ENCODE peak calls at places on chromosomes 13 and 19, in eight cellular contexts. J, U, R, F, Y, V, I and O are unnamed samples.

GRCh38 chr13:30113531-30113930 is 193.8 kb downstream of the KATNAL1 start:
- DNase-seq in J (no peak), U (no peak), R (no peak), F (no peak), Y (peak), V (no peak), I (no peak), O (no peak)

GRCh38 chr13:43666403-43666802 is 120.4 kb downstream of the ENOX1 start:
- DNase-seq in J (no peak), U (no peak), R (no peak), F (no peak), Y (peak), V (no peak), I (no peak), O (no peak)

GRCh38 chr19:22026687-22027086 is 15.9 kb upstream of the ZNF208 start:
- DNase-seq in J (no peak), U (no peak), R (no peak), F (no peak), Y (no peak), V (no peak), I (no peak), O (no peak)

GRCh38 chr13:39616087-39616694 is 13.2 kb upstream of the LHFPL6 start:
- DNase-seq in J (no peak), U (peak), R (no peak), F (peak), Y (peak), V (peak), I (peak), O (no peak)

GRCh38 chr19:31325342-31325741 is 23.9 kb downstream of the TSHZ3 start:
- DNase-seq in J (no peak), U (no peak), R (no peak), F (no peak), Y (no peak), V (no peak), I (no peak), O (no peak)

GRCh38 chr13:44825951-44826350 is 163.3 kb downstream of the NUFIP1 start:
- DNase-seq in J (no peak), U (no peak), R (no peak), F (no peak), Y (no peak), V (no peak), I (no peak), O (no peak)

GRCh38 chr19:30556230-30556711 is 184.1 kb downstream of the ZNF536 start:
- DNase-seq in J (no peak), U (no peak), R (no peak), F (no peak), Y (no peak), V (no peak), I (no peak), O (no peak)

GRCh38 chr13:110197041-110197440 is 109.9 kb downstream of the COL4A1 start:
- DNase-seq in J (no peak), U (no peak), R (no peak), F (no peak), Y (no peak), V (no peak), I (no peak), O (no peak)

GRCh38 chr19:9584073-9584833 is at the start of gene ZNF121:
- DNase-seq in J (peak), U (peak), R (peak), F (peak), Y (peak), V (peak), I (peak), O (peak)

GRCh38 chr13:113299951-113300350 is 2.9 kb downstream of the LAMP1 start:
- DNase-seq in J (no peak), U (peak), R (no peak), F (no peak), Y (no peak), V (no peak), I (peak), O (no peak)

GRCh38 chr13:114099918-114100445 is 32.4 kb downstream of the RASA3 start:
- DNase-seq in J (peak), U (no peak), R (no peak), F (no peak), Y (no peak), V (no peak), I (no peak), O (peak)

GRCh38 chr19:52942371-52943133 is 19.3 kb upstream of the ZNF888 start:
- DNase-seq in J (peak), U (peak), R (peak), F (peak), Y (peak), V (peak), I (peak), O (peak)

GRCh38 chr13:50167224-50167947 is 152.1 kb downstream of the KCNRG start:
- DNase-seq in J (no peak), U (peak), R (no peak), F (no peak), Y (no peak), V (no peak), I (peak), O (no peak)

GRCh38 chr19:8017808-8018207 is 12.4 kb upstream of the ELAVL1 start:
- DNase-seq in J (no peak), U (peak), R (no peak), F (no peak), Y (peak), V (no peak), I (peak), O (peak)

GRCh38 chr13:63636231-63636993 is 2220.8 kb upstream of the PCDH20 start:
- DNase-seq in J (no peak), U (no peak), R (no peak), F (no peak), Y (no peak), V (no peak), I (peak), O (no peak)

GRCh38 chr13:112647256-112647655 is 42.6 kb upstream of the ATP11A start:
- DNase-seq in J (no peak), U (no peak), R (no peak), F (no peak), Y (no peak), V (no peak), I (no peak), O (no peak)

GRCh38 chr13:113862766-113863510 is 938 bp downstream of the GAS6 start:
- DNase-seq in J (peak), U (peak), R (no peak), F (peak), Y (peak), V (peak), I (peak), O (peak)

GRCh38 chr13:72782717-72783116 is 784 bp downstream of the PIBF1 start:
- DNase-seq in J (no peak), U (no peak), R (no peak), F (no peak), Y (no peak), V (no peak), I (peak), O (no peak)

GRCh38 chr13:110912651-110913051 is 2.2 kb downstream of the ANKRD10 start:
- DNase-seq in J (no peak), U (no peak), R (no peak), F (no peak), Y (no peak), V (no peak), I (peak), O (no peak)

GRCh38 chr13:97834255-97834654 is 119.2 kb upstream of the IPO5 start:
- DNase-seq in J (no peak), U (no peak), R (no peak), F (no peak), Y (no peak), V (no peak), I (no peak), O (no peak)

GRCh38 chr13:59061621-59062020 is 1102.1 kb downstream of the DIAPH3 start:
- DNase-seq in J (no peak), U (no peak), R (no peak), F (no peak), Y (no peak), V (no peak), I (no peak), O (no peak)

GRCh38 chr13:40970803-40971202 is 48.3 kb downstream of the ELF1 start:
- DNase-seq in J (no peak), U (no peak), R (no peak), F (no peak), Y (no peak), V (no peak), I (no peak), O (no peak)

GRCh38 chr19:14343286-14343685 is 38.0 kb upstream of the ADGRE5 start:
- DNase-seq in J (no peak), U (no peak), R (no peak), F (no peak), Y (no peak), V (no peak), I (no peak), O (no peak)

GRCh38 chr13:64223016-64223415 is 2807.4 kb upstream of the PCDH20 start:
- DNase-seq in J (no peak), U (no peak), R (no peak), F (no peak), Y (no peak), V (no peak), I (no peak), O (no peak)

GRCh38 chr19:53868091-53868891 is 608 bp downstream of the MYADM start:
- DNase-seq in J (no peak), U (no peak), R (peak), F (peak), Y (peak), V (peak), I (no peak), O (peak)

GRCh38 chr19:10238172-10238783 is 7.1 kb upstream of the S1PR2 start:
- DNase-seq in J (no peak), U (no peak), R (peak), F (peak), Y (peak), V (no peak), I (peak), O (no peak)

GRCh38 chr13:112835344-112835743 is 133.7 kb upstream of the MCF2L start:
- DNase-seq in J (no peak), U (no peak), R (no peak), F (no peak), Y (no peak), V (no peak), I (no peak), O (no peak)

GRCh38 chr13:48594080-48594815 is 59.5 kb upstream of the CYSLTR2 start:
- DNase-seq in J (no peak), U (no peak), R (peak), F (no peak), Y (no peak), V (no peak), I (peak), O (no peak)

GRCh38 chr19:1767464-1767933 is 14.2 kb downstream of the ONECUT3 start:
- DNase-seq in J (no peak), U (peak), R (peak), F (peak), Y (peak), V (peak), I (peak), O (peak)

GRCh38 chr13:110445722-110446569 is 115.6 kb downstream of the RAB20 start:
- DNase-seq in J (no peak), U (no peak), R (no peak), F (no peak), Y (no peak), V (no peak), I (peak), O (no peak)

GRCh38 chr19:11482384-11483050 is 1.7 kb upstream of the ELAVL3 start:
- DNase-seq in J (peak), U (peak), R (peak), F (peak), Y (peak), V (peak), I (peak), O (peak)

GRCh38 chr19:40596608-40597328 is 4.4 kb upstream of the LTBP4 start:
- DNase-seq in J (no peak), U (no peak), R (peak), F (peak), Y (peak), V (peak), I (no peak), O (no peak)

GRCh38 chr19:18700501-18701249 is 17.2 kb downstream of the CRTC1 start:
- DNase-seq in J (no peak), U (peak), R (peak), F (peak), Y (peak), V (peak), I (peak), O (peak)

GRCh38 chr19:35211545-35212230 is 16.9 kb downstream of the FAM187B start:
- DNase-seq in J (no peak), U (no peak), R (no peak), F (peak), Y (peak), V (peak), I (no peak), O (peak)

GRCh38 chr19:41795031-41795461 is 1.3 kb upstream of the CEACAM3 start:
- DNase-seq in J (no peak), U (peak), R (peak), F (peak), Y (peak), V (peak), I (peak), O (peak)

GRCh38 chr13:113941571-113942191 is 32.2 kb downstream of the C13orf46 start:
- DNase-seq in J (no peak), U (no peak), R (no peak), F (no peak), Y (no peak), V (no peak), I (no peak), O (no peak)

GRCh38 chr13:110309159-110309476 is 2.0 kb downstream of the COL4A2 start:
- DNase-seq in J (no peak), U (no peak), R (no peak), F (no peak), Y (no peak), V (no peak), I (no peak), O (no peak)

DNA sequence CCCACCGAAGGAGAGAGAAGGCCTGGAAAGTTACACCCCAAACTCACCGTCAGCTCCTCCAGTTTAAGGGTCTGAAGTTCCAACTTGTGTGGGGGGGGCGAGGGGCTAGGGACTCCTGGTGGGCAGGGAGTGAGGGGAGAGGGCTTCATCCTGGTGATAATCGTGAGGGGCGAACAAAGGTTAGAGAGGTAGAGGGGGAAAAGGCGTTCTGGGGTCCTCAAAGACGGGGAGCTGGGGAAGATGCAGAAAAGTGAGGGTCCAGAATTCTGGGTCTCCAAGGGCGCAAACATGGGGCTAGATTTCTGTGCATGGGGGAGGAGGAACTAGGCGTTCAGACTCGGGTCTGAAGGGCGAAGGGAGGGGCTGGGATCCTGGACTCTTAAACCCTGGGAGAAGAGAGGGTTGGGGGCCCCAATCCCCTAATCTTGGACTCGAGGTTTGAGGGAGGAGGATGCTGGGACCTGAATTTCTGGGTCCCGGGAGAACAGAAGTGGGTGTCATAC is 4.7 kb downstream of the MAMSTR start:
- DNase-seq in J (no peak), U (no peak), R (no peak), F (no peak), Y (peak), V (no peak), I (no peak), O (no peak)
- TF ChIP-seq CTCF in J (no peak), U (no peak), R (no peak), F (no peak), Y (no peak), V (no peak), I (no peak), O (no peak)

GRCh38 chr19:46402725-46403124 is 10.6 kb downstream of the CCDC8 start:
- DNase-seq in J (no peak), U (no peak), R (no peak), F (no peak), Y (no peak), V (no peak), I (no peak), O (no peak)

GRCh38 chr19:46407891-46408426 is 5.4 kb downstream of the CCDC8 start:
- DNase-seq in J (no peak), U (no peak), R (no peak), F (no peak), Y (no peak), V (no peak), I (no peak), O (no peak)

GRCh38 chr19:46408611-46409039 is 4.7 kb downstream of the CCDC8 start:
- DNase-seq in J (peak), U (no peak), R (peak), F (peak), Y (peak), V (peak), I (no peak), O (no peak)

GRCh38 chr19:46404039-46404883 is 9.1 kb downstream of the CCDC8 start:
- DNase-seq in J (no peak), U (no peak), R (peak), F (peak), Y (peak), V (no peak), I (no peak), O (no peak)

GRCh38 chr19:46404884-46405658 is 8.3 kb downstream of the CCDC8 start:
- DNase-seq in J (no peak), U (no peak), R (no peak), F (no peak), Y (no peak), V (no peak), I (no peak), O (no peak)
- TF ChIP-seq CTCF in J (no peak), U (no peak), R (no peak), F (no peak), Y (no peak), V (no peak), I (no peak), O (no peak)

DNA sequence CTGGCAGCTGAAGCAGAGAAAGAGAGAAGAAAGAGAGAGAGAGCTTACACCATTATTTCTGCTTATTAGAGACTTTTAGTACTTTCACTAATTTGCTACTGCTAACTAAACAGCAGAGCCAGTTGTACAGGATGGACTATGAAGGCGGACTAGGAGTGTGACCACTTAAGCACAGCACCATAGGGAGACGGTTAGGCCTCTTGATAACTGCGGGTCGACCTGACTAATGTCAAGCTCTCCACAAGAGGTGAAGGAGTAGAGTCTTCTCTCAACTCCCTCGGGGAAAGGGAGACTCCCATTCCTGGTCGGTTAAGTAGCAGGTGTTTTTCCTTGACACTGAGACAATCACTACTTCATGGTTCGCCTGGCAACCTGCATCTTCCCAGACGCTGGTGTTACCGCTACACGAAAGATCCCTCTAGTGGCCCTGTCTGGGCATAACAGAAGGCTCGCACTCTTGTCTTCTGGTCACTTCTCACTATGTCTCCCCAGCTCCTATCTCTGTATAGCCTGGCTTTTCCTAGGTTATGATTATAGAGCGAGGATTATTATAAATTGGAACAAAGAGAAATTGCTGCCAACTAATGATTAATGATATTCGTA is 5.3 kb upstream of the PSG7 start:
- DNase-seq in J (no peak), U (no peak), R (no peak), F (no peak), Y (no peak), V (no peak), I (peak), O (no peak)
- TF ChIP-seq CTCF in J (no peak), U (peak), R (no peak), F (no peak), Y (no peak), V (peak), I (peak), O (no peak)

GRCh38 chr13:75691183-75691582 is 55.1 kb downstream of the LMO7 start:
- DNase-seq in J (no peak), U (no peak), R (no peak), F (no peak), Y (no peak), V (no peak), I (no peak), O (no peak)

GRCh38 chr13:75689686-75690085 is 53.6 kb downstream of the LMO7 start:
- DNase-seq in J (no peak), U (no peak), R (no peak), F (no peak), Y (no peak), V (no peak), I (no peak), O (no peak)

GRCh38 chr13:75693227-75693626 is 57.1 kb downstream of the LMO7 start:
- DNase-seq in J (no peak), U (no peak), R (no peak), F (no peak), Y (no peak), V (no peak), I (no peak), O (no peak)

GRCh38 chr13:75685239-75685697 is 49.1 kb downstream of the LMO7 start:
- DNase-seq in J (no peak), U (no peak), R (no peak), F (no peak), Y (no peak), V (no peak), I (no peak), O (no peak)

DNA sequence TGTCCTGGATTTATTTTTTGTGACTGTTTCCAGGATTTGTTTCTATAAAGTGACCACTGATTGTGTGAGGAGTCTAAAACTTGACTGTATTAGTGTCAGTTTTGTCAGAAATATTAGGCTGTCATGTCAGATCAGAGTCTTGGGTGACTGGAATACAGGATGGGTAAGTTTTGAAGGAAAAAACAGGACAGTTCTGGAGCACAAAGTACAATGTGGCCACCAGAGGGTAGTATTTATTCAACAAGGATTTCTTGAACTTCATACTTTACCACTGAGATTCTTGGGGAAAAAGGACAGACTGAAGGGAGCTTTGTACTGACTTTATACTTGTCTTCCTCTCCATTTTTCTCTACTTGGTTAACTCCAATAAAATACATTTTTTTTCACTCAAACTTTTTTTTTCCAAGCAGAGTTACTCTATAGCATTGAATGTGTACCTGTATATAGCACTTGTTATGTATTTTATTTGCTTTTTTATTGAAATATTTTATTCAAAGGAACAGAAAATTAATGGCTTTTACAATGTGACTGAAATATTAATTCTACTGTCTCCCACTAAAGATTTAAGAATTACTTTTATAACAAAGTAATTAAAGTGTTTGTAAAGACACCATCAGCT is 51.1 kb downstream of the LMO7 start:
- DNase-seq in J (no peak), U (no peak), R (no peak), F (no peak), Y (no peak), V (no peak), I (no peak), O (no peak)
- TF ChIP-seq CTCF in J (no peak), U (peak), R (peak), F (no peak), Y (peak), V (peak), I (peak), O (no peak)

DNA sequence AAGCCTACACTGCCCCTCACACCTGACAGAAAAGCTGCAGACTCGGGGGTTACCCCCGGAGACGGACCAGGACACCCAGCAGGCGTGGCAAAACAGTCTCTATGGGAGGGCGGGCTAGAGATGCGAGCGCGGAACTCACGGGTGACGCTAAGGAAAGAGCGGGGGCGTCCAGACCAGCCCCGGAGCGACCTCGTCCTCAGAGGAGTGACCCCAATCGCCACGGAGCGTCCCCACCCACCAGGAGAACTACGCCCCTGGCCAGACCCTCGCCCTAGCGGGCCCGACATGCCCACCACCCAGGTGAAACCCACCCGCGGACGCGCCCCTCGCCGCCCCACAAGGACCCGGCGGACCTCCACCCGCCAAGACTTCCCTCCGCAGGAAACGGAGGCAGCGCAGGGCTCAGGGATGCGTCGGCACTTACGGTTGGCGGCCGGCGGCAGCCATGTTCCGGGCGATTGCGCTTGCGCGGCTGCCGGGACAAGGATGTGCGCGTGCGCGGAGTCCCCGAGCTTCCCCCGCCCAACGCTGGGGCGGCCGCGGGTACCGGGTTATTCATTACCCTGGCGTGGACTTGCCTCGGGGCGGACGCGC is at the start of gene ZNF329:
- DNase-seq in J (peak), U (peak), R (peak), F (peak), Y (peak), V (peak), I (peak), O (peak)
- TF ChIP-seq CTCF in J (no peak), U (no peak), R (no peak), F (no peak), Y (no peak), V (peak), I (no peak), O (no peak)